ENCODE peak calls at places on chromosomes 12 and 14, in seven cellular contexts. G is naive thymus-derived CD4-positive, alpha-beta T cell; D is tibial artery; W is NCI-H748 treated with DMSO at 0.1 percent for 48 hours; H is ascending aorta; Q is retina; N is astrocyte of the spinal cord. U is an unnamed sample.

GRCh38 chr12:108495054-108495453 is 20.0 kb upstream of the FICD start:
- DNase-seq in G (no peak), D (no peak), W (no peak), H (no peak), Q (no peak), N (peak; percentile 32), U (peak; percentile 49)

GRCh38 chr12:52151859-52152783 is 39.7 kb downstream of the KRT80 start:
- DNase-seq in G (peak; percentile 80), D (peak; percentile 63), W (no peak), H (no peak), Q (peak; percentile 78), N (peak; percentile 55), U (peak; percentile 71)

GRCh38 chr14:103393078-103393477 is 7.9 kb downstream of the MARK3 start:
- DNase-seq in G (no peak), D (no peak), W (no peak), H (no peak), Q (no peak), N (no peak), U (no peak)

GRCh38 chr14:67343601-67344230 is 15.9 kb downstream of the ATP6V1D start:
- DNase-seq in G (no peak), D (no peak), W (no peak), H (no peak), Q (no peak), N (no peak), U (no peak)

GRCh38 chr12:21675096-21675495 is 17.5 kb upstream of the LDHB start:
- DNase-seq in G (no peak), D (no peak), W (no peak), H (no peak), Q (no peak), N (no peak), U (no peak)

GRCh38 chr12:51847830-51848727 is at the start of gene FIGNL2:
- DNase-seq in G (no peak), D (no peak), W (no peak), H (no peak), Q (peak; percentile 83), N (no peak), U (peak; percentile 27)

GRCh38 chr14:50964683-50965390 is 20.6 kb upstream of the PYGL start:
- DNase-seq in G (no peak), D (peak; percentile 77), W (no peak), H (no peak), Q (no peak), N (peak; percentile 96), U (peak; percentile 97)

GRCh38 chr12:96103067-96103650 is 67.8 kb upstream of the LTA4H start:
- DNase-seq in G (no peak), D (peak; percentile 34), W (no peak), H (no peak), Q (no peak), N (no peak), U (peak; percentile 47)

GRCh38 chr12:130826151-130826801 is 12.8 kb downstream of the STX2 start:
- DNase-seq in G (peak; percentile 75), D (peak; percentile 37), W (no peak), H (no peak), Q (no peak), N (peak; percentile 39), U (peak; percentile 60)

GRCh38 chr12:45670339-45671065 is 59.0 kb upstream of the ARID2 start:
- DNase-seq in G (no peak), D (no peak), W (no peak), H (no peak), Q (no peak), N (no peak), U (peak; percentile 52)

GRCh38 chr14:50871914-50872732 is at the start of gene ABHD12B:
- DNase-seq in G (no peak), D (no peak), W (no peak), H (no peak), Q (peak; percentile 48), N (no peak), U (peak; percentile 31)

GRCh38 chr12:18383203-18383602 is 121.9 kb downstream of the PIK3C2G start:
- DNase-seq in G (no peak), D (no peak), W (no peak), H (no peak), Q (peak; percentile 24), N (peak; percentile 83), U (peak; percentile 93)

U was measured in cardiac muscle cell.